ENCODE peak calls at places on chromosomes 7 and 10, in six cellular contexts. S, Q, T, F, A and H are unnamed samples.

GRCh38 chr7:48109848-48110663 is 21.0 kb downstream of the UPP1 start:
- DNase-seq in S (peak; percentile 38), Q (peak; percentile 70), T (no peak), F (peak; percentile 87), A (peak; percentile 93), H (no peak)

GRCh38 chr7:29563590-29564454 is at the start of gene PRR15:
- DNase-seq in S (no peak), Q (peak; percentile 81), T (no peak), F (no peak), A (peak; percentile 77), H (peak; percentile 38)

GRCh38 chr7:37482953-37483352 is 34.3 kb upstream of the ELMO1 start:
- DNase-seq in S (no peak), Q (no peak), T (no peak), F (no peak), A (no peak), H (no peak)

GRCh38 chr7:23205861-23206510 is 24.1 kb downstream of the NUP42 start:
- DNase-seq in S (no peak), Q (no peak), T (no peak), F (no peak), A (no peak), H (no peak)

GRCh38 chr10:46516660-46517416 is 39.6 kb downstream of the GPRIN2 start:
- DNase-seq in S (peak; percentile 81), Q (no peak), T (peak; percentile 56), F (peak; percentile 15), A (peak; percentile 70), H (no peak)

GRCh38 chr7:104848386-104848990 is 165.5 kb upstream of the KMT2E start:
- DNase-seq in S (peak; percentile 42), Q (peak; percentile 80), T (peak; percentile 10), F (peak; percentile 43), A (no peak), H (no peak)

GRCh38 chr7:46432666-46433065 is 511.6 kb upstream of the IGFBP3 start:
- DNase-seq in S (peak; percentile 69), Q (no peak), T (peak; percentile 42), F (no peak), A (no peak), H (no peak)

GRCh38 chr10:49615213-49615612 is 1.4 kb downstream of the CHAT start:
- DNase-seq in S (no peak), Q (no peak), T (no peak), F (no peak), A (peak; percentile 49), H (no peak)

GRCh38 chr10:1938317-1938716 is 201.0 kb upstream of the ADARB2 start:
- DNase-seq in S (no peak), Q (no peak), T (no peak), F (peak; percentile 26), A (no peak), H (no peak)

GRCh38 chr7:130365511-130366441 is 14.5 kb upstream of the CPA1 start:
- DNase-seq in S (peak; percentile 65), Q (peak; percentile 41), T (peak; percentile 72), F (peak; percentile 27), A (peak; percentile 41), H (no peak)

GRCh38 chr7:33472348-33473025 is 343.1 kb downstream of the BBS9 start:
- DNase-seq in S (no peak), Q (no peak), T (no peak), F (no peak), A (no peak), H (no peak)

GRCh38 chr10:80161321-80162084 is 29.0 kb downstream of the PLAC9 start:
- DNase-seq in S (no peak), Q (peak; percentile 62), T (no peak), F (no peak), A (no peak), H (no peak)

GRCh38 chr10:129031233-129032150 is 435.5 kb upstream of the MGMT start:
- DNase-seq in S (peak; percentile 54), Q (peak; percentile 83), T (no peak), F (no peak), A (no peak), H (no peak)

GRCh38 chr7:41694490-41694889 is 8.4 kb downstream of the INHBA start:
- DNase-seq in S (no peak), Q (no peak), T (no peak), F (no peak), A (no peak), H (no peak)

GRCh38 chr10:80708808-80709207 is 171.1 kb downstream of the SH2D4B start:
- DNase-seq in S (no peak), Q (no peak), T (no peak), F (no peak), A (no peak), H (no peak)

GRCh38 chr7:135168001-135168400 is 2.5 kb downstream of the CYREN start:
- DNase-seq in S (no peak), Q (no peak), T (no peak), F (no peak), A (peak; percentile 82), H (no peak)

GRCh38 chr10:79434223-79434687 is 11.2 kb downstream of the ZCCHC24 start:
- DNase-seq in S (no peak), Q (no peak), T (no peak), F (no peak), A (no peak), H (no peak)

GRCh38 chr7:21076579-21076978 is 289.9 kb upstream of the SP8 start:
- DNase-seq in S (no peak), Q (no peak), T (no peak), F (no peak), A (no peak), H (no peak)

GRCh38 chr10:76902949-76903348 is 734.7 kb downstream of the KCNMA1 start:
- DNase-seq in S (peak; percentile 37), Q (peak; percentile 82), T (no peak), F (no peak), A (no peak), H (no peak)

GRCh38 chr10:4427524-4427923 is 398.5 kb upstream of the AKR1E2 start:
- DNase-seq in S (peak; percentile 33), Q (no peak), T (no peak), F (no peak), A (no peak), H (no peak)

GRCh38 chr7:50781894-50782293 is 802 bp downstream of the GRB10 start:
- DNase-seq in S (no peak), Q (no peak), T (no peak), F (no peak), A (no peak), H (no peak)

GRCh38 chr7:136868496-136869005 is at the start of gene CHRM2:
- DNase-seq in S (peak; percentile 60), Q (peak; percentile 64), T (no peak), F (no peak), A (no peak), H (no peak)

GRCh38 chr7:157501576-157501975 is 164.8 kb downstream of the DNAJB6 start:
- DNase-seq in S (no peak), Q (no peak), T (no peak), F (no peak), A (no peak), H (no peak)

GRCh38 chr7:30911133-30911532 is 520 bp upstream of the AQP1 start:
- DNase-seq in S (no peak), Q (no peak), T (no peak), F (no peak), A (no peak), H (no peak)
- H3K4me3 ChIP-seq in S (no peak overlapping the region), Q (no peak overlapping the region), T (no peak overlapping the region), F (no peak overlapping the region), A (no peak overlapping the region), H (no peak overlapping the region)

GRCh38 chr7:143322646-143323343 is 6.9 kb downstream of the CLCN1 start:
- DNase-seq in S (peak; percentile 44), Q (no peak), T (peak; percentile 5), F (no peak), A (no peak), H (no peak)

GRCh38 chr7:143323650-143324049 is 7.7 kb downstream of the CLCN1 start:
- DNase-seq in S (no peak), Q (no peak), T (no peak), F (no peak), A (no peak), H (no peak)

GRCh38 chr7:143321242-143321641 is 5.3 kb downstream of the CLCN1 start:
- DNase-seq in S (no peak), Q (no peak), T (no peak), F (no peak), A (no peak), H (no peak)

GRCh38 chr7:143320620-143321019 is 4.7 kb downstream of the CLCN1 start:
- DNase-seq in S (no peak), Q (no peak), T (no peak), F (no peak), A (no peak), H (no peak)

GRCh38 chr7:143321734-143322133 is 5.8 kb downstream of the CLCN1 start:
- DNase-seq in S (no peak), Q (no peak), T (no peak), F (no peak), A (no peak), H (no peak)
- TF ChIP-seq CTCF in S (no peak), Q (no peak), T (no peak), F (no peak), A (no peak), H (peak; percentile 57)

DNA sequence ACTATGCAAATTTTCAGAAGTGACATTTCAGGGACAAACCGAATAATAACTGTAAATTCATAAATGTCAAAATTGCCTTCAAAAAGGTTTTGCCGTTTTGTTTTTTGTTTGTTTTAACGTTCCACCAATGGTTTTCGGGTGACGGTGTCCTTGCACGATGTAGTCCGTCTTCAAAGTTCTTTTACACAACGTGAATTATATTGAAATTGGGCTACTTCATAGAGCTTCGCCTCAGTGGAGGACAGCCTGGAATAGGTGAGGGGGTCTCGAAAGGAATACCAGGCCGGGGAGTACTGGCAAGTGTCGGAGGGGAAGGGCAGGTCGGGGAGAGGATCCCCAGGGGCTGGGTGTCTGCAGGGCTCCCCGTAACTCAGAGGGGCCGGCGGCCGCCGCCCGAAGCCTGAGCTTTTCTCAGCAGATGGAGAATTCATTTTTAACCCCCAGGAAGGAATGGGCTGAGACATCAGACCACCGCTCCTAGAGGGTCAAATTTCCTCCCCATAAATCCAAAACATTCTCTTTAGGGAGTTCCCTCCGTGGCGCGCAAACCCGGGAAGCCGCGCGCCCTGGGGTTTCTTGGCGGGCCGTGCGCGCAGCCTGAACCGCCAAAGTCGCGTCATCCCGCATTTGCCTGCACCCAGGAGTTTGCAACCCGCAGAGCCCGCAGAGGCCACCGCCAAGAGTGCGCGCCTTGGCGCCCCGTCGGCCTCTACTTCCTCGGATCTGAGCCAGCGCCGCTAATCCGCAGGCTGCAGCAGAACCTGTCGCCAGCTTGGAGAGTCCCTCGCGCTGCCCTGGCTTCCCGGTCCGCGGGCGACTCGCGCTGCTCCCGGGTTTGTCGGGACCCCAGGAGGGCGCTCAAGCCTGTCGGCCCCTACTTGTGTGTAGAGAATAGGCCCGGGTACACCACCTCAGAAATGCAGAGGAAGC is 17.3 kb upstream of the EVX1 start:
- DNase-seq in S (no peak), Q (peak; percentile 77), T (no peak), F (no peak), A (no peak), H (no peak)
- H3K4me3 ChIP-seq in S (no peak overlapping the region), Q (peak overlapping the region; percentile 41), T (no peak overlapping the region), F (no peak overlapping the region), A (no peak overlapping the region), H (no peak overlapping the region)

GRCh38 chr7:142228681-142229080 is 29.2 kb downstream of the PRSS58 start:
- DNase-seq in S (no peak), Q (no peak), T (no peak), F (no peak), A (no peak), H (no peak)

DNA sequence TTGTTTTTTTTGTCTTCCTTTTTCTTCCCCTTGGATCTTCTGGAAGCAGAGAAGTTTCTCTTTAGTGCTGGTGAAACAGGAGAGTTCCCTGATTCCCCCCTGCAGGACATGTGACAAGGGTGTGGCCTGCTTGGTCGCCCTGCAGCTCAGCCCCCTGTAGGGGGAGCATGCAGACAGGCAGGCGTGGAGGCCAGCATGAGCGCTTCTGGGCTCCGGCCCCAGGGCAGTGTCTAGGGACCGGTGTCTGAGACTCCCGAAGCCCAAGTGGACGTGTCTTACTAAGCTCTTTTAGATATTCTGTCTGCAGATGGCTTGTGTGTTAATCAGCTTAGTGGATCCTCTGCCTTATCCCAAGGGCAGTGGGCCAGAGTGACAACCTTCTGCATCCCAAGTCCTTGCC is 26.1 kb downstream of the PRSS58 start:
- DNase-seq in S (no peak), Q (peak; percentile 74), T (no peak), F (no peak), A (no peak), H (no peak)
- TF ChIP-seq CTCF in S (no peak), Q (peak; percentile 54), T (no peak), F (no peak), A (no peak), H (no peak)